ENCODE peak calls at places on chromosome X, in ten cellular contexts. R is NCI-H1417 treated with DMSO at 0.1 percent for 48 hours; P is NCI-H2107; D is AML-193; E is HTR-8/SVneo; U is upper lobe of right lung; L is EL; N is NCI-H524 treated with DMSO at 0.1 percent for 48 hours; W is effector memory CD4-positive, alpha-beta T cell; S is stimulated activated CD8-positive, alpha-beta memory T cell treated with anti-CD3 and anti-CD28 coated beads, Interleukin-12 subunit alpha, Interleukin-12 subunit beta, amount 100 ng/mL, for 4 hours. O is an unnamed sample.

GRCh38 chrX:113274801-113275200 is 434.2 kb upstream of the AMOT start:
- DNase-seq in R (no peak), P (no peak), D (no peak), E (no peak), U (no peak), L (no peak), N (no peak), W (no peak), S (no peak), O (no peak)

GRCh38 chrX:150036181-150036580 is 97.9 kb upstream of the EOLA2 start:
- DNase-seq in R (no peak), P (no peak), D (no peak), E (peak; percentile 1), U (no peak), L (peak; percentile 91), N (no peak), W (no peak), S (no peak), O (no peak)

GRCh38 chrX:38028300-38028699 is 21.9 kb downstream of the SYTL5 start:
- DNase-seq in R (no peak), P (no peak), D (no peak), E (no peak), U (no peak), L (no peak), N (no peak), W (no peak), S (no peak), O (no peak)

GRCh38 chrX:53716328-53717088 is 30.0 kb upstream of the HUWE1 start:
- DNase-seq in R (no peak), P (no peak), D (peak; percentile 9), E (peak; percentile 2), U (no peak), L (peak; percentile 60), N (no peak), W (peak; percentile 46), S (peak; percentile 33), O (peak; percentile 19)

GRCh38 chrX:149825424-149825823 is 43.7 kb downstream of the MAGEA9 start:
- DNase-seq in R (no peak), P (no peak), D (no peak), E (no peak), U (no peak), L (peak; percentile 3), N (no peak), W (no peak), S (no peak), O (peak; percentile 53)

GRCh38 chrX:1601051-1601767 is 9.8 kb downstream of the AKAP17A start:
- DNase-seq in R (no peak), P (no peak), D (no peak), E (no peak), U (peak; percentile 58), L (no peak), N (no peak), W (no peak), S (no peak), O (no peak)

GRCh38 chrX:155334486-155335316 is at the start of gene CLIC2:
- DNase-seq in R (no peak), P (no peak), D (no peak), E (no peak), U (no peak), L (peak; percentile 38), N (no peak), W (no peak), S (no peak), O (no peak)

GRCh38 chrX:134172588-134173259 is 64.3 kb upstream of the CCDC160 start:
- DNase-seq in R (no peak), P (no peak), D (no peak), E (no peak), U (peak; percentile 61), L (no peak), N (peak; percentile 6), W (no peak), S (peak; percentile 20), O (no peak)

GRCh38 chrX:51694254-51694653 is 11.6 kb upstream of the CENPVL2 start:
- DNase-seq in R (no peak), P (no peak), D (no peak), E (no peak), U (no peak), L (no peak), N (no peak), W (no peak), S (no peak), O (no peak)

GRCh38 chrX:103399744-103400143 is 23.4 kb downstream of the BEX3 start:
- DNase-seq in R (no peak), P (no peak), D (no peak), E (no peak), U (no peak), L (no peak), N (no peak), W (no peak), S (no peak), O (no peak)

GRCh38 chrX:68112321-68112720 is 321.0 kb downstream of the OPHN1 start:
- DNase-seq in R (no peak), P (no peak), D (no peak), E (no peak), U (no peak), L (no peak), N (no peak), W (no peak), S (no peak), O (peak; percentile 95)

GRCh38 chrX:111874241-111874640 is 1.7 kb upstream of the TRPC5OS start:
- DNase-seq in R (no peak), P (no peak), D (no peak), E (no peak), U (no peak), L (no peak), N (peak; percentile 77), W (no peak), S (no peak), O (no peak)

O was measured in SK-MEL-5.